ENCODE peak calls at places on chromosomes 7 and 10, in four cellular contexts. Q is H9, E is neuronal stem cell, G is mesenchymal stem cell. M is an unnamed sample. For H3K4me1, the result is how much of the 10 kb centered on the place peaks cover.

GRCh38 chr7:73734619-73735525 is 3.7 kb downstream of the ABHD11 start:
- DNase-seq in E (peak), Q (peak), G (peak), M (peak)

GRCh38 chr7:150428671-150429451 is 21.6 kb upstream of the GIMAP8 start:
- DNase-seq in Q (peak), G (peak), E (no peak), M (peak)

GRCh38 chr7:116576350-116577319 is 51.8 kb downstream of the CAV1 start:
- DNase-seq in E (no peak), G (peak), Q (no peak), M (peak)

GRCh38 chr7:95104739-95105138 is 197.3 kb downstream of the PPP1R9A start:
- DNase-seq in G (peak), Q (no peak), E (no peak), M (no peak)

GRCh38 chr7:129186749-129187260 is 1.6 kb upstream of the SMO start:
- DNase-seq in Q (no peak), E (no peak), G (no peak), M (no peak)

GRCh38 chr10:74293686-74294365 is 142.8 kb downstream of the ADK start:
- DNase-seq in E (no peak), G (peak), Q (no peak), M (peak)

GRCh38 chr7:105016083-105017075 is 2.4 kb downstream of the KMT2E start:
- DNase-seq in G (no peak), Q (no peak), E (no peak), M (peak)

GRCh38 chr7:57529931-57530330 is 80.0 kb downstream of the ZNF716 start:
- DNase-seq in E (no peak), G (no peak), Q (no peak), M (no peak)

GRCh38 chr10:68938884-68939283 is 17.1 kb upstream of the DDX21 start:
- DNase-seq in G (no peak), E (no peak), Q (no peak), M (no peak)

DNA sequence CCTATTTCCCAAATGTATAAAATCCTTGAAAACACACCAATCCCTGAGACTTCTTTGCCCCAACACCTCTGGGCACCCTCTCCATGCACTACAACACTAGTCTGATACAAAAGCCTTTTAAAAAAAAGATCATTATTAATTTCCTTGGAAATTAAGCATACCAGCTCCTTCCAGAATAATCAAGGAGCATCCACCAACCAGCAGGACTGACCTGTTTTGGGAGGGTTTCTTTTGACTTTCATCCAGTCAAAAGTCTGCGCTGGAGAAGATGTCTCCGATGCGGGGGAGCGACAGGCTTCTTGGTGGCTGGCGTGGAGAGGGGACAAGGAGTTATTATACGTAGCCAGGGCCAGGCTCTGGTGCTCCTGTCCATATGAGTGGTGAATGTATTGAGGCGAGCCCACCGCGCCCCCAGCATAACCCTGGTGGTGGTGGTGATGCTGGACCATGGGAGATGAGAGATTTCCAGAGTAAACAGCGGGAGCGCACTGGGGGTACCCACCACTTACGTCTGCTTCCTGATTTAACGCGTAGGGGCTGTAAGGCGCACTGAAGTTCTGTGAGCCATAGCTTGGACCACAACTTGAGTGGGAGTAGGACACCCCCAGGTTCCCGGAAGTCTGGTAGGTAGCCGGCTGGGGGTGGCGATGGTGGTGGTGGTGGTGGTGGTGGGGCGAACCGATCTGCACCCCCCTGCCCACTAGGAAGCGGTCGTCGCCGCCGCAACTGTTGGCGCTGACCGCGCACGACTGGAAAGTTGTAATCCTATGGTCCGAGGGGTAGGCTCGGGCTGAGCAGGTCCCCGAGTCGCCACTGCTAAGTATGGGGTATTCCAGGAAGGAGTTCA is 527 bp downstream of the HOXA1 start:
- DNase-seq in E (peak), G (no peak), Q (no peak), M (peak)
- H3K4me1 ChIP-seq in E (under half), G (under half), Q (under half), M (under half)

DNA sequence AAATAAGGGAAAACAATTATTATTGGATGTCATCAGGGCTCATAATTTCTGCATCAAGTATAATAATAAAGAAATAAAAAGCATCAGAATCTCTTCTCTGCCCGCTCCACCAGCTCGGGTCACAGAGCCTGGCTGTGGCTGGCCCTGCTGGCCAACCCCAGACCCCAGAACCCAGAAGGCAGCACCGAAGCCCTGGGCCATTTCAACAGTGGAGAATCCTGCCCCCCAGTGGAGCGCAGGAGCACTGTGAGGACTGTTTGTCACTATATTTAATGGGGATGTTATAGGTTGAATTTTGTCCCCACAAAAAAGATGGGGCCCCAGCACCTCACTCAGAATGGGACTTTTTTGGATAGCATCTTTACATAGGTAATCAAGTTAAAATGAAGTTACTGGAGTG is 27.3 kb downstream of the DENND11 start:
- DNase-seq in Q (peak), G (no peak), E (no peak), M (no peak)
- H3K14ac ChIP-seq in Q (no peak), G (no peak), E (no peak), M (no peak)

GRCh38 chr7:28165971-28166955 is 14.3 kb downstream of the JAZF1 start:
- DNase-seq in E (no peak), G (peak), Q (no peak), M (peak)
- H3K4me1 ChIP-seq in E (under half), G (under half), Q (under half), M (under half)

GRCh38 chr7:50491943-50492342 is 41.8 kb upstream of the FIGNL1 start:
- DNase-seq in G (no peak), E (no peak), Q (no peak), M (no peak)

GRCh38 chr7:50492770-50493519 is 42.8 kb upstream of the FIGNL1 start:
- DNase-seq in Q (no peak), E (no peak), G (no peak), M (no peak)

GRCh38 chr7:50488379-50488778 is 38.2 kb upstream of the FIGNL1 start:
- DNase-seq in Q (no peak), E (no peak), G (no peak), M (no peak)

GRCh38 chr7:50495746-50496145 is 45.6 kb upstream of the FIGNL1 start:
- DNase-seq in Q (no peak), E (no peak), G (no peak), M (no peak)

DNA sequence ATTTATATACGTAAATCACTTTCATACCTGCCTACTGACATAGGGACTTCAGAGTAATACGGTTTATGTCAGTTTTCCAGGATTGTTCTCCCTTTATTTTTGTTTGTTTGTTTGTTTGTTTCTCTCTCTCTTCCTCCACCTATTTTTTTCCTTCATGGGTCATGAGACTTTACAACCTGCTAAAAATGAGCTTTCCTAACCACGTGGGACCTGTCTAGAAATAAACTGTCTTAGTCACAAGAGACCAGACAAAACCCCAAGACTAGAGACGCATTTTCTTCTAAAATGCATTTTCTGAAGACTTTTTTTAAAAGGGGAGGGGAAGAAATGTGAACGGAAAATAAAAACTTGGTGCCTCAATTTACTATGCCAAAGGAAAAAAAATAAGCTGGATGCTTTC is 41.1 kb upstream of the FIGNL1 start:
- DNase-seq in G (no peak), Q (no peak), E (no peak), M (no peak)
- H3K14ac ChIP-seq in G (no peak), Q (no peak), E (no peak), M (no peak)

DNA sequence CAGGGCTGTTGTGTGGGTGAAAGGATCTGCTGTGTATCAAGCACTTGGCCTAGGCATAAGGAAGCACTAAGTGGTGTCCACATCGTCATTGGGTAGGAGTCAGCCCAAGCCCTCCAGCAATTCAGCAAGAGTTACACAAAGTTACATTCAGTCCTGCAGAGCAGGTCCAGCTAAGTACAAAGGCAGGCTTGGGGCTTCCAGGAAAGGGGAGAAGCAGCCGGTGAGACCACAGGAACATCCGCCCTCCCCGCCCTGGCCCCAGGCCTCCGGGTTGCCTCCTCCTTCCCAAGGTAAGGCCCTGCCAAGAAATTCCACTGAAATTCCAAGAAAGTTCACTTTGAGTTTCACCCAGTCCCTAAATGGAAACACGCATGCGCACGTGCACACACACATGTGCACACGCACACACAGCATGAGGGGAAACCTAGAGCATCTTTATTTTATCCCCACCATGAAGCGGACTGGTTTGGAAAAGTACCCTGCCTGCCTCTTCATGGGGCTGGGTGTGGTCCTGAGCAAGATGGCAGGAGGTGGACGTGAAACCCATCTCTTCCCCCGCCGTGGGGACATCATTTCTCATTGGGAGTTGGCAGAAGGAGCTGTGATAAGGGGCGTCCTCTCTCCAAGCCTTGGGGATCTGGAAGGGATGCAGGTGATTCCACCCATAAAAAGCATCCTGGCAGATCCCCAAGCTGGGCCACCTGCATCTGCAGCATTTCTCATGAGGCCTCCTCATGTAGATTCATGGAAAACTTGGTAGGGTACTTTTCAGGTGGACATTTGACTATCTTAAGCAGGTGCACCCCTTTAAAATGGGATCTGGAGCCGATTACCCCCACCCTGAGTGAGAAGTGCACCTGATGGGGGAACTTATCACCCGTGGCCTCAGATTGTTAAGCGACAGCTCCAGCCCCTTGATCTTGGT is 69.1 kb upstream of the NANOS1 start:
- DNase-seq in G (no peak), E (no peak), Q (peak), M (no peak)
- H3K4me1 ChIP-seq in G (under half), E (under half), Q (under half), M (under half)

DNA sequence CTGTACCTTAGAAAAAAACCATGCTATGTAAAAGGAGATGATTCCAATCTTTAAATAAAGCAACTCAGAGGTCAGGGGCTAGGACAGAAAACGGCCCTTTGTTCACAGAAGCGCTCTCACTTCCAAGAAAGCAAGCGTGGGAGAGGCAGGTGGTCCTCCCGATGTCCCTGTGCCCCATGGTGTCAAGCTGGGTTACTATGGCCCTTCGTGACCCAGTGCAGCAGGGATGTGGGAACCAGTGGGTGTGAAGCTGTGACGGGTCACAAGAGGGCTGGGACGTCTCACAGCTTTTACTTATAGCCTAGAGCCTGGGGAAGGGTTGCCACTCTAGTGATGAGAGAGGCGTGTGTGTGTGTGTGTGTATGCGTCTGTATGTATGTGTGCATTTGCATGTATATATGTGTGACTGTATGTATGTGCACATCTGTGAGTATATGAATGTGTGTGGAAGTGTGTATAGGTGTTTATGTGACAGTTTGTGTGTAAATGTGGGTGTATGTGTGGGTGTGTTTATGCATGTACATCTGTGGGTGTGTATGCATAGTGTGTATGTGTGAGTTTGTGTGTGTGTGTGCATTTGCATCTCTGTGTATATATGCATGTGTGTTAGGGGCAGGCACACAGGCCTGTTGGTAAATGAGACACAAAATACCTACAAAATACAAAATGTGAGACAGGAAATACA is 25.2 kb downstream of the HTRA1 start:
- DNase-seq in G (peak), Q (no peak), E (no peak), M (no peak)
- H3K14ac ChIP-seq in G (no peak), Q (peak), E (no peak), M (no peak)